ENCODE peak calls at places on chromosomes 1 and 21, in five cellular contexts. E is ovary, F is stomach, C is breast epithelium, J is heart left ventricle. N is an unnamed sample.

GRCh38 chr1:3011631-3012510 is 9.4 kb upstream of the ACTRT2 start:
- DNase-seq in C (peak), J (no peak), F (no peak), E (no peak), N (no peak)

GRCh38 chr1:232822524-232822923 is 17.3 kb downstream of the MAP10 start:
- DNase-seq in E (no peak), F (no peak), C (no peak), J (no peak), N (no peak)

GRCh38 chr1:111988377-111988742 is 1.1 kb downstream of the KCND3 start:
- DNase-seq in E (no peak), F (no peak), C (no peak), J (no peak), N (no peak)

GRCh38 chr1:154957258-154957657 is 1.4 kb upstream of the PBXIP1 start:
- DNase-seq in E (peak), J (peak), F (no peak), C (no peak), N (no peak)

GRCh38 chr1:70140343-70140742 is 65.0 kb downstream of the LRRC40 start:
- DNase-seq in E (no peak), C (no peak), F (no peak), J (no peak), N (no peak)

GRCh38 chr1:238606896-238607295 is 716.2 kb upstream of the ZP4 start:
- DNase-seq in J (no peak), E (no peak), F (no peak), C (no peak), N (peak)

GRCh38 chr1:8343464-8344001 is 25.6 kb downstream of the SLC45A1 start:
- DNase-seq in E (peak), F (peak), C (peak), J (no peak), N (peak)

GRCh38 chr1:238767321-238767720 is 619.0 kb upstream of the CHRM3 start:
- DNase-seq in J (no peak), E (no peak), C (no peak), F (no peak), N (no peak)

GRCh38 chr1:117585086-117585485 is 20.8 kb upstream of the TENT5C start:
- DNase-seq in E (no peak), J (no peak), C (no peak), F (no peak), N (no peak)

GRCh38 chr1:208069908-208070307 is 159.0 kb upstream of the CD34 start:
- DNase-seq in F (no peak), E (no peak), J (no peak), C (no peak), N (no peak)

GRCh38 chr1:93196591-93196990 is 16.1 kb downstream of the CCDC18 start:
- DNase-seq in J (no peak), C (no peak), E (no peak), F (no peak), N (no peak)

GRCh38 chr1:174953657-174954435 is 45.9 kb upstream of the CACYBP start:
- DNase-seq in E (no peak), J (no peak), C (no peak), F (no peak), N (no peak)

GRCh38 chr1:12674358-12674757 is 30.5 kb downstream of the AADACL4 start:
- DNase-seq in J (no peak), E (no peak), F (no peak), C (no peak), N (no peak)

GRCh38 chr1:41496080-41497055 is 11.9 kb upstream of the EDN2 start:
- DNase-seq in C (peak), F (peak), E (peak), J (peak), N (peak)

GRCh38 chr1:184859381-184860105 is 104.9 kb upstream of the EDEM3 start:
- DNase-seq in F (no peak), E (no peak), C (no peak), J (no peak), N (no peak)

GRCh38 chr1:150516050-150516591 is 569 bp downstream of the FALEC start:
- DNase-seq in F (no peak), C (no peak), E (no peak), J (no peak), N (no peak)

GRCh38 chr1:31483012-31483946 is 70.3 kb downstream of the SERINC2 start:
- DNase-seq in C (no peak), F (peak), J (no peak), E (no peak), N (no peak)

GRCh38 chr1:214220891-214221290 is 60.1 kb upstream of the SMYD2 start:
- DNase-seq in F (no peak), E (no peak), C (no peak), J (no peak), N (no peak)

GRCh38 chr21:29504751-29505321 is 206.1 kb downstream of the BACH1 start:
- DNase-seq in J (no peak), F (no peak), C (no peak), E (no peak), N (no peak)

GRCh38 chr1:192477630-192478029 is 97.9 kb upstream of the RGS1 start:
- DNase-seq in C (no peak), F (no peak), J (no peak), E (no peak), N (no peak)

GRCh38 chr21:45806042-45806441 is 162.5 kb downstream of the PCBP3 start:
- DNase-seq in E (no peak), C (peak), F (no peak), J (no peak), N (no peak)

GRCh38 chr1:6271001-6271400 is 10.1 kb upstream of the GPR153 start:
- DNase-seq in E (no peak), J (no peak), C (no peak), F (no peak), N (no peak)

GRCh38 chr1:19478241-19478780 is 7.0 kb downstream of the CAPZB start:
- DNase-seq in C (no peak), E (no peak), F (no peak), J (no peak), N (no peak)

GRCh38 chr1:20885121-20885520 is 98.0 kb upstream of the HP1BP3 start:
- DNase-seq in E (no peak), J (no peak), C (no peak), F (no peak), N (no peak)

GRCh38 chr1:118986839-118987430 is 1.2 kb downstream of the TBX15 start:
- DNase-seq in J (no peak), C (no peak), F (no peak), E (no peak), N (no peak)

GRCh38 chr1:11946647-11947046 is 12.1 kb downstream of the PLOD1 start:
- DNase-seq in F (no peak), E (no peak), J (no peak), C (no peak), N (no peak)

GRCh38 chr1:158809261-158809660 is 21.9 kb upstream of the MNDA start:
- DNase-seq in J (no peak), C (no peak), E (no peak), F (no peak), N (no peak)

GRCh38 chr1:24743404-24744211 is 1.6 kb upstream of the CLIC4 start:
- DNase-seq in C (no peak), F (peak), E (no peak), J (no peak), N (no peak)

GRCh38 chr1:212955098-212955497 is 4.8 kb downstream of the VASH2 start:
- DNase-seq in C (no peak), J (no peak), F (no peak), E (no peak), N (no peak)

GRCh38 chr21:45264146-45264918 is 23.4 kb downstream of the POFUT2 start:
- DNase-seq in E (peak), F (peak), C (peak), J (no peak), N (no peak)

GRCh38 chr1:94124538-94124937 is 3.6 kb upstream of the ABCA4 start:
- DNase-seq in E (no peak), F (no peak), C (no peak), J (no peak), N (no peak)

GRCh38 chr1:15678578-15678977 is 5.5 kb upstream of the PLEKHM2 start:
- DNase-seq in E (no peak), F (no peak), C (no peak), J (no peak), N (no peak)

GRCh38 chr21:14271053-14271452 is 55.1 kb downstream of the RBM11 start:
- DNase-seq in C (no peak), J (no peak), E (no peak), F (no peak), N (no peak)

GRCh38 chr1:153938996-153939395 is 7.5 kb downstream of the DENND4B start:
- DNase-seq in J (no peak), C (no peak), E (no peak), F (no peak), N (no peak)

GRCh38 chr1:54874079-54874830 is 12.7 kb downstream of the DHCR24 start:
- DNase-seq in C (no peak), F (no peak), E (no peak), J (no peak), N (no peak)

GRCh38 chr1:189499736-189500135 is 977.9 kb downstream of the BRINP3 start:
- DNase-seq in E (no peak), F (no peak), C (no peak), J (no peak), N (no peak)

DNA sequence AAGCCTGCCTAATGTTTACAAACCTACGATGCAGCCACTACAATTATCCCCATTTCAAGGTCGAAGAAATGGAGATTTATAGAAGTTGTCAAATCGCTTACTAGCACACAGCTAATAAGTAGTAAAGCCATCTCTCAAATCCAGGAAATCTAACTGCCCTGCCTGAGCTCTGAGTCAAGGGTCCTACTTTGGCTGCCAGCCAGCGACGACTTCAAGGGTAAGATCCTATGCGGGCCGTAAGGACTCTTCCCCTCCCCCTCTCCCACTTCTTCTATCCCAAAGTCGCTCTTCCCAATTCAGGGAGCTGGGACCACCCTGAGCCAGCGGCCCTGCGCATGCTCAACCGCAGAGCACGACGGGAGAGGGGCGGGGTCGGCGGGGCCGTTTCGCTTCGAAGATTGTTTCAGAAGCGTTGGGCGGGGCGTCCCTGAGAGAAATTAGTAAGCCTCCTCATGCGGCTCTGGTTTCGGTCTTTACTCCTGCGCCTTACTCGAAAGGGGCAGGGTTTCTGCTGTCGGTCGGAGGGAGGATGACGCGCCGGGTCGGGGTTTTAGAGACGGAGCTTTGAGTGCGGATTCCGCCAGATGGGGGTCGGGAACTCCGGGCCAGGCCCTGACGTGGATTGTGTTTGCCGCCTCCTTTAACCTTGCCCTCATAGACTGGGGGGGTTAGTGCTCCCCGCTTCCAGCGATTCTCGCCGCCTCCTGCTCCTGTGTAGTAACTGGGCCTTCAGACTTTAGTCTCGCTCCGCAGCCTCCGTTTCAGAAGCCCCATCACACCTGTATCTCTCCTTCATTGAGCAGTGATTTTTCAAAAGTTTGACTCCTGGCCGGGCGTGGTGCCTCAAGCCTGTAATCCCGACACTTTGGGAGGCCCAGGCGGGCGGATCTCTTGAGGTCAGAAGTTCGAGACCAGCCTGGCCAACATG is at the start of gene ZMYM1:
- DNase-seq in C (peak), J (peak), E (peak), F (peak), N (peak)
- TF ChIP-seq POLR2A in C (no peak), J (no peak), E (peak), F (no peak), N (peak)

GRCh38 chr1:26221094-26221493 is 12.9 kb upstream of the CEP85 start:
- DNase-seq in C (no peak), E (no peak), J (no peak), F (no peak), N (no peak)

GRCh38 chr1:26220199-26220912 is 13.6 kb upstream of the CEP85 start:
- DNase-seq in C (no peak), J (no peak), E (no peak), F (no peak), N (no peak)

GRCh38 chr1:26224606-26225005 is 9.4 kb upstream of the CEP85 start:
- DNase-seq in J (no peak), C (no peak), E (no peak), F (no peak), N (no peak)

DNA sequence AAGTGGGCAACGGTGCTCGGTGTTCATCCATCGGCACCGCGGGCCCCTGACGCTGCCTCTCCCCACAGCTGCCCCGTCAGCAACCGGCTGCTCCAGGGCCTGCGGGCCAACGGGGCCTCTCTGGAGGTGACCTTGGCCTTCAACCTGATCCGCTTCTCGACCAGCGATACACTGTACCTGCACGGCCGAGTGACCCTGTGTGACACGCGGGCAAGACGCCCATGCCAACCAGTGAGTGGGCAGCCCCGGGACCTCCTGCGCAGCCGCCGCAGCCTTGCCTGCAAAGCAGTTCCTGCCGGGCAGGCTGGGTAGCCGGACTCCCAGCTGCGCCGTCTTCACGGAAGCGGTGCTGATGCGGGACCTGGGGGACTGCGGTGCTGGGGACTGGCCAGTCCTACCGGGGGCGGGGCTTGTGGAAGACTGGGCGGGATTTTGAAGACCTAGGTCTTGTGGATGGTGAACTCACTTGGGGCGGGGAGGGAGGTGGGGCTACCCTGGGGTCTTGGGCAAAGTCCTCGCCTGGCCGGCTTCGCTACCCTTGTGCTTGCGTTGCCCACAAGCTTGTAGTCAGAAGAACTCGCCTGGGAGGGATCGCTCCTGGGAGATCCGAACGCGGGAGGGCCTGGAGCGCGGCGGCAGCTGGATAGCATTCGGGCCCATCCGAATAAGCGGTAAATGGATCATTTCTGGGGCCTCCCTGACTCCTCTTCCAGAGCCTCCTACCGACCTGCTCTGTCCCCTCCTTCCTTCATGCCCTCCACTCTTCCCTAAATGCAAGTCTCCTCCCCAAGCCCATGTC is 8.8 kb upstream of the CEP85 start:
- DNase-seq in C (peak), E (peak), J (peak), F (peak), N (no peak)
- TF ChIP-seq POLR2A in C (no peak), E (no peak), J (no peak), F (no peak), N (no peak)

DNA sequence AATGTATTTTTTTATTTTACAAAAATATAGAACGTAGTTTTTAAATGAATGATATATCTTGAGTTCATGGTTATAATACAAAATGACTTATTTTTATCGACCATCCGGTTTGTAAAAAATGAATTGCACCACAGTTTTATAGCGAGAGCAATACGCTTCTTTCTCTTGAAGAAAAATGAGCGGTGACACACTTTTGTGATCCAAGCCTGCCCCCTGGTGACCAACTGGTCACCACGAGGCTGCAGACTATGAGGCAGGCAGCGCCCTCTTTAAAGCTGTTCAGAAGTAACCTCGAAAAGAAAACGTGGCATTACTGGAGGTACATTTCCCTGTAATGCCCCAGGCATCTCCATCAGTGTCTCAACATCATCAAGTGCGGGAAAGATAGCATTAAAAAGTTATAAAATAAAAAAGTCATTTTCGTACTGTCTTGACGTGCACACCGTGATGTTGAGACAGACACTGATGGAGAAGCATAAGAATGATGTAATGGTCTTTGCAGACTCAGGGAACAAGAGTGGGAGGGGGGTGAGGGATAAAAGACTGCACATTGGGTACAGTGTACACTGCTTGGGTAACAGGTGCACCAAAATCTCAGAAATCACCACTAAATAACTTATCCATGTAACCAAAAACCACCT is 734.2 kb upstream of the ADAMTS5 start:
- DNase-seq in E (peak), F (peak), J (peak), C (peak), N (peak)
- TF ChIP-seq POLR2A in E (no peak), F (no peak), J (no peak), C (no peak), N (no peak)

GRCh38 chr1:109739738-109740614 is 862 bp downstream of the GSTM3 start:
- DNase-seq in J (peak), E (peak), F (peak), C (peak), N (peak)
- TF ChIP-seq POLR2A in J (peak), E (peak), F (no peak), C (peak), N (peak)

GRCh38 chr1:9687120-9687875 is 35.8 kb downstream of the PIK3CD start:
- DNase-seq in E (peak), J (peak), F (peak), C (no peak), N (peak)
- TF ChIP-seq POLR2A in E (no peak), J (no peak), F (no peak), C (no peak), N (no peak)

GRCh38 chr21:39348355-39349210 is at the start of gene HMGN1:
- DNase-seq in C (peak), J (peak), E (peak), F (peak), N (peak)

GRCh38 chr21:39350094-39351006 is 1.5 kb upstream of the HMGN1 start:
- DNase-seq in J (no peak), F (no peak), E (no peak), C (no peak), N (no peak)

GRCh38 chr21:39347537-39347936 is 1.4 kb downstream of the HMGN1 start:
- DNase-seq in F (no peak), E (no peak), J (no peak), C (no peak), N (no peak)

GRCh38 chr21:39348040-39348354 is 891 bp downstream of the HMGN1 start:
- DNase-seq in C (no peak), F (no peak), J (no peak), E (no peak), N (no peak)

DNA sequence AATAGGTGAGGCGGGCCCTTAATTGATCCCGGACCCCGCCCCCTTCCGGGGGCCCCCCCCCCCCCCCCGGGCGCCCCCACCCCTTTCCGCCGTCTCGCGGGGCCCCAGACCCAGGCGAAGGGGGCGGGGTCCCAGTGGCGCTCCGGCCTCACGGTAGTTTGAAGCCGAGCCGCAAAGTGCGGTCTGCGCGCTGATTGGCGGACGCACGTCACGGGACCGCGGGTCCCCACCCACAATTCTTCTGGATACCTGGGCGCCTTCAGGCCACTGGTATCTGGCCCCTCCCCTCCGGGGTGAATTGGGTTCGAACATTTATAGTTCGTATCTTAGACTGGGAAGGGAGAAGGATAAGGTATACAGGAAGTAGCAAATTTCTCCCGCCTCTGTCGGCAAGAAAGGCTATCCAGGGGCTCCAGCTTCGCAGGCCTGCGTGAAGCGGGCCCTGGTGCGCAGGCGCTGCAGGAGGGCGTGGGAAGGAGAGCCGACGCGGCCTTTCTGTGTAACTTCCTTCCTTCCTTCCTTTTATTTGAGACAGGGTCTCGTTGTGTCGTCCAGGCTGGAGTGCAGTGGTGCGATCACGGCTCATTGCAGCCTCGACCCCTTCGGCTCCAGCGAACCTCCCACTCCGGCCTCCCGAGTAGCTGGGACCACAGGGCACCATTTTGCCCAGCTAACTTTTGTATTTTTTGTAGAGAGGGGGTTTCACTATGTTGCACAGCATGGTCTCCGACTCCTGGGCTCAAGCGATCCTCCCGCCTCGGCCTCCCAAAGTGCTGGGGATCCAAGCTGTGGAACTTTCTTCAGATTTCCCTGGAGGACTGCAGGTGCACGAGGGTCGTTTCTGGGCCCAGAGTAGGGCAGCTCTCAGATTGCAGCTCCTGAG is 564 bp upstream of the HMGN1 start:
- DNase-seq in C (peak), F (peak), J (peak), E (peak), N (peak)
- TF ChIP-seq POLR2A in C (no peak), F (no peak), J (no peak), E (no peak), N (no peak)